ENCODE peak calls at places on chromosomes 1 and 21, in nine cellular contexts. P is suprapubic skin, I is A549, L is gastrocnemius medialis, H is IMR-90, G is stomach, R is HCT116, V is ovary, K is transverse colon. U is an unnamed sample.

GRCh38 chr1:230276401-230276800 is 149.7 kb downstream of the PGBD5 start:
- DNase-seq in P (peak; percentile 35), I (no peak), L (no peak), H (no peak), G (peak; percentile 2), R (no peak), V (peak; percentile 15), K (no peak), U (no peak)

GRCh38 chr1:66349277-66349676 is 184.7 kb upstream of the SGIP1 start:
- DNase-seq in P (no peak), I (no peak), L (no peak), H (no peak), G (no peak), R (no peak), V (no peak), K (no peak), U (no peak)

GRCh38 chr1:31954607-31955283 is 16.6 kb upstream of the PTP4A2 start:
- DNase-seq in P (peak; percentile 93), I (peak; percentile 95), L (peak; percentile 94), H (peak; percentile 99), G (peak; percentile 85), R (peak; percentile 66), V (peak; percentile 89), K (peak; percentile 82), U (peak; percentile 83)

GRCh38 chr1:206967096-206967851 is 3.0 kb downstream of the FCAMR start:
- DNase-seq in P (no peak), I (no peak), L (no peak), H (peak; percentile 29), G (no peak), R (no peak), V (no peak), K (no peak), U (no peak)

GRCh38 chr1:166907051-166907450 is 31.0 kb upstream of the TADA1 start:
- DNase-seq in P (no peak), I (no peak), L (no peak), H (no peak), G (no peak), R (no peak), V (no peak), K (no peak), U (no peak)

GRCh38 chr1:235881930-235882700 is 15.4 kb upstream of the LYST start:
- DNase-seq in P (no peak), I (no peak), L (no peak), H (no peak), G (no peak), R (no peak), V (no peak), K (no peak), U (no peak)

GRCh38 chr1:183363967-183364366 is 54.2 kb downstream of the NMNAT2 start:
- DNase-seq in P (no peak), I (no peak), L (no peak), H (no peak), G (no peak), R (no peak), V (no peak), K (no peak), U (no peak)

GRCh38 chr1:10640079-10640578 is 156.3 kb downstream of the CASZ1 start:
- DNase-seq in P (no peak), I (no peak), L (no peak), H (no peak), G (peak; percentile 55), R (no peak), V (peak; percentile 53), K (no peak), U (peak; percentile 57)

GRCh38 chr1:225692517-225692879 is 39.6 kb upstream of the ENAH start:
- DNase-seq in P (no peak), I (no peak), L (no peak), H (no peak), G (no peak), R (no peak), V (no peak), K (no peak), U (no peak)

GRCh38 chr1:161792740-161793139 is 26.6 kb downstream of the ATF6 start:
- DNase-seq in P (no peak), I (peak; percentile 74), L (no peak), H (peak; percentile 93), G (no peak), R (peak; percentile 49), V (no peak), K (no peak), U (no peak)

GRCh38 chr1:72283204-72284083 is 1.1 kb upstream of the NEGR1 start:
- DNase-seq in P (peak; percentile 75), I (peak; percentile 24), L (peak; percentile 36), H (peak; percentile 67), G (peak; percentile 52), R (no peak), V (peak; percentile 78), K (peak; percentile 60), U (peak; percentile 36)

GRCh38 chr1:9289090-9289534 is 3.6 kb upstream of the SPSB1 start:
- DNase-seq in P (no peak), I (peak; percentile 75), L (peak; percentile 70), H (peak; percentile 74), G (peak; percentile 89), R (peak; percentile 77), V (peak; percentile 67), K (peak; percentile 85), U (peak; percentile 70)

GRCh38 chr1:12433323-12434053 is 184.5 kb downstream of the DHRS3 start:
- DNase-seq in P (no peak), I (peak; percentile 77), L (peak; percentile 61), H (peak; percentile 67), G (peak; percentile 56), R (peak; percentile 22), V (peak; percentile 74), K (peak; percentile 36), U (no peak)

GRCh38 chr1:161033751-161034150 is 5.0 kb downstream of the TSTD1 start:
- DNase-seq in P (peak; percentile 6), I (no peak), L (no peak), H (no peak), G (no peak), R (peak; percentile 57), V (no peak), K (no peak), U (no peak)

GRCh38 chr1:110916669-110917306 is 43.8 kb downstream of the CD53 start:
- DNase-seq in P (no peak), I (peak; percentile 74), L (no peak), H (peak; percentile 19), G (no peak), R (peak; percentile 22), V (no peak), K (no peak), U (no peak)

GRCh38 chr21:46347203-46347550 is 23.2 kb downstream of the PCNT start:
- DNase-seq in P (no peak), I (no peak), L (no peak), H (no peak), G (no peak), R (no peak), V (no peak), K (no peak), U (no peak)

GRCh38 chr21:46349134-46349760 is 25.3 kb downstream of the PCNT start:
- DNase-seq in P (no peak), I (no peak), L (peak; percentile 61), H (no peak), G (no peak), R (no peak), V (no peak), K (no peak), U (no peak)

GRCh38 chr21:46345861-46346260 is 21.9 kb downstream of the PCNT start:
- DNase-seq in P (no peak), I (no peak), L (no peak), H (no peak), G (no peak), R (no peak), V (no peak), K (no peak), U (no peak)

GRCh38 chr21:46346296-46347202 is 22.6 kb downstream of the PCNT start:
- DNase-seq in P (no peak), I (no peak), L (no peak), H (no peak), G (no peak), R (no peak), V (peak; percentile 46), K (no peak), U (no peak)

GRCh38 chr21:46347791-46348381 is 23.9 kb downstream of the PCNT start:
- DNase-seq in P (no peak), I (no peak), L (peak; percentile 100), H (no peak), G (no peak), R (no peak), V (no peak), K (no peak), U (no peak)
- TF ChIP-seq CTCF in P (no peak), I (no peak), L (peak; percentile 93), H (no peak), G (no peak), R (no peak), V (no peak), K (no peak), U (no peak)

GRCh38 chr21:34011660-34012059 is 61.7 kb upstream of the MRPS6 start:
- DNase-seq in P (no peak), I (no peak), L (no peak), H (no peak), G (no peak), R (no peak), V (no peak), K (no peak), U (no peak)

GRCh38 chr21:34012640-34013039 is 60.7 kb upstream of the MRPS6 start:
- DNase-seq in P (no peak), I (no peak), L (no peak), H (no peak), G (no peak), R (no peak), V (no peak), K (no peak), U (no peak)

GRCh38 chr21:34006603-34007168 is 66.7 kb upstream of the MRPS6 start:
- DNase-seq in P (no peak), I (no peak), L (no peak), H (no peak), G (no peak), R (no peak), V (no peak), K (no peak), U (no peak)

GRCh38 chr21:34008618-34009017 is 64.8 kb upstream of the MRPS6 start:
- DNase-seq in P (no peak), I (no peak), L (no peak), H (no peak), G (no peak), R (no peak), V (no peak), K (no peak), U (no peak)

GRCh38 chr21:34009193-34009592 is 64.2 kb upstream of the MRPS6 start:
- DNase-seq in P (no peak), I (no peak), L (no peak), H (no peak), G (no peak), R (no peak), V (no peak), K (no peak), U (no peak)
- H3K9me3 ChIP-seq in P (peaks cover 4% of the 10 kb centered on the region), I (no peaks in the 10 kb centered on the region), L (no peaks in the 10 kb centered on the region), H (peaks cover 21% of the 10 kb centered on the region), G (peaks cover 9% of the 10 kb centered on the region), R (no peaks in the 10 kb centered on the region), V (no peaks in the 10 kb centered on the region), K (peaks cover 6% of the 10 kb centered on the region), U (peaks cover 6% of the 10 kb centered on the region)

GRCh38 chr1:47694011-47694890 is 256.4 kb downstream of the FOXD2 start:
- DNase-seq in P (peak; percentile 22), I (no peak), L (no peak), H (no peak), G (peak; percentile 14), R (no peak), V (no peak), K (no peak), U (no peak)
- TF ChIP-seq POLR2A in P (no peak), I (no peak), L (no peak), H (no peak), G (no peak), R (no peak), V (no peak), K (no peak), U (no peak)

GRCh38 chr1:209029737-209030136 is 553.8 kb upstream of the CAMK1G start:
- DNase-seq in P (no peak), I (no peak), L (no peak), H (no peak), G (no peak), R (no peak), V (no peak), K (no peak), U (no peak)
- TF ChIP-seq CTCF in P (no peak), I (no peak), L (no peak), H (no peak), G (no peak), R (no peak), V (no peak), K (peak; percentile 43), U (no peak)